ENCODE peak calls at places on chromosomes 6 and 20, in ten cellular contexts. N is pons; E is fibroblast of villous mesenchyme; G is RPMI8226; C is cardiac muscle cell; M is A549; P is SK-N-MC; A is AG04450; X is activated T-cell treated with anti-CD3 and anti-CD28 coated beads, Interleukin-2, amount 50 U/mL, for 72 hours; Y is WTC11. V is an unnamed sample.
A peak's percentile ranks its signal among the peaks of the same experiment; 100 is the strongest.

GRCh38 chr6:41941280-41942044 is at the start of gene CCND3:
- DNase-seq in N (peak; percentile 90), E (peak; percentile 93), G (peak; percentile 96), C (peak; percentile 95), M (peak; percentile 55), P (no peak), A (peak; percentile 75), X (peak; percentile 94), Y (peak; percentile 81), V (peak; percentile 94)

GRCh38 chr6:68572975-68573374 is 62.1 kb upstream of the ADGRB3 start:
- DNase-seq in N (no peak), E (no peak), G (peak; percentile 74), C (no peak), M (no peak), P (no peak), A (no peak), X (no peak), Y (no peak), V (no peak)

GRCh38 chr20:13995841-13996240 is 525 bp downstream of the MACROD2 start:
- DNase-seq in N (peak; percentile 5), E (no peak), G (no peak), C (no peak), M (peak; percentile 47), P (no peak), A (no peak), X (no peak), Y (peak; percentile 56), V (no peak)

GRCh38 chr6:158018370-158018771 is 36.7 kb downstream of the SYNJ2 start:
- DNase-seq in N (no peak), E (peak; percentile 21), G (no peak), C (peak; percentile 76), M (no peak), P (no peak), A (no peak), X (no peak), Y (no peak), V (no peak)

GRCh38 chr6:42598300-42598699 is 34.5 kb downstream of the UBR2 start:
- DNase-seq in N (no peak), E (no peak), G (no peak), C (no peak), M (no peak), P (no peak), A (no peak), X (no peak), Y (no peak), V (no peak)

GRCh38 chr20:25053207-25054132 is 4.5 kb downstream of the ACSS1 start:
- DNase-seq in N (peak; percentile 63), E (peak; percentile 48), G (no peak), C (peak; percentile 79), M (no peak), P (peak; percentile 24), A (no peak), X (no peak), Y (no peak), V (no peak)

GRCh38 chr20:57429579-57430202 is 38.5 kb downstream of the RBM38 start:
- DNase-seq in N (no peak), E (no peak), G (no peak), C (no peak), M (no peak), P (no peak), A (no peak), X (no peak), Y (no peak), V (peak; percentile 54)

GRCh38 chr20:2088904-2089303 is 12.7 kb upstream of the STK35 start:
- DNase-seq in N (no peak), E (no peak), G (no peak), C (no peak), M (no peak), P (no peak), A (no peak), X (no peak), Y (no peak), V (no peak)

GRCh38 chr6:11613858-11614257 is 76.3 kb downstream of the TMEM170B start:
- DNase-seq in N (no peak), E (peak; percentile 94), G (no peak), C (peak; percentile 73), M (peak; percentile 8), P (no peak), A (peak; percentile 93), X (no peak), Y (no peak), V (no peak)

GRCh38 chr6:147770221-147770620 is 261.7 kb downstream of the SAMD5 start:
- DNase-seq in N (no peak), E (no peak), G (no peak), C (no peak), M (no peak), P (no peak), A (no peak), X (no peak), Y (no peak), V (no peak)

GRCh38 chr20:54043044-54043967 is 27.1 kb downstream of the BCAS1 start:
- DNase-seq in N (no peak), E (no peak), G (no peak), C (no peak), M (no peak), P (no peak), A (no peak), X (no peak), Y (no peak), V (no peak)

GRCh38 chr20:47297746-47298145 is 58.8 kb downstream of the ZMYND8 start:
- DNase-seq in N (no peak), E (no peak), G (no peak), C (no peak), M (no peak), P (no peak), A (no peak), X (no peak), Y (no peak), V (no peak)

GRCh38 chr20:38435555-38435939 is 419 bp upstream of the SNHG17 start:
- DNase-seq in N (no peak), E (peak; percentile 16), G (no peak), C (peak; percentile 68), M (no peak), P (no peak), A (no peak), X (no peak), Y (no peak), V (no peak)

GRCh38 chr20:43923322-43923721 is 8.7 kb downstream of the TOX2 start:
- DNase-seq in N (no peak), E (no peak), G (peak; percentile 17), C (no peak), M (no peak), P (no peak), A (no peak), X (no peak), Y (no peak), V (no peak)

GRCh38 chr20:16059841-16060240 is 513.4 kb downstream of the KIF16B start:
- DNase-seq in N (no peak), E (no peak), G (no peak), C (no peak), M (no peak), P (no peak), A (no peak), X (no peak), Y (no peak), V (no peak)

GRCh38 chr6:24223131-24223715 is 97.2 kb downstream of the NRSN1 start:
- DNase-seq in N (no peak), E (peak; percentile 32), G (no peak), C (no peak), M (no peak), P (peak; percentile 68), A (no peak), X (no peak), Y (no peak), V (no peak)

GRCh38 chr20:21225215-21225947 is 77.8 kb upstream of the XRN2 start:
- DNase-seq in N (no peak), E (peak; percentile 49), G (no peak), C (peak; percentile 42), M (no peak), P (no peak), A (no peak), X (no peak), Y (no peak), V (no peak)

GRCh38 chr6:24924956-24925355 is 10.8 kb downstream of the RIPOR2 start:
- DNase-seq in N (no peak), E (no peak), G (no peak), C (no peak), M (no peak), P (no peak), A (no peak), X (peak; percentile 50), Y (no peak), V (no peak)

GRCh38 chr6:111861321-111861938 is 11.8 kb downstream of the FYN start:
- DNase-seq in N (no peak), E (no peak), G (no peak), C (no peak), M (no peak), P (no peak), A (no peak), X (no peak), Y (no peak), V (no peak)

GRCh38 chr6:155126727-155127439 is 131.8 kb downstream of the TIAM2 start:
- DNase-seq in N (no peak), E (peak; percentile 75), G (no peak), C (peak; percentile 54), M (peak; percentile 77), P (no peak), A (no peak), X (peak; percentile 71), Y (no peak), V (peak; percentile 36)

GRCh38 chr6:107815846-107816245 is 8.3 kb downstream of the SCML4 start:
- DNase-seq in N (no peak), E (no peak), G (no peak), C (no peak), M (no peak), P (no peak), A (no peak), X (no peak), Y (no peak), V (no peak)

GRCh38 chr6:160198577-160199211 is 59.9 kb downstream of the SLC22A2 start:
- DNase-seq in N (no peak), E (no peak), G (no peak), C (peak; percentile 18), M (no peak), P (no peak), A (no peak), X (no peak), Y (no peak), V (no peak)

V was measured in GM10248.